ENCODE peak calls at places on chromosomes 11 and 22, in seven cellular contexts. Q is HEK293T, V is T follicular helper cell, Y is colonic mucosa, E is PC-9, K is smooth muscle cell of the brain vasculature, M is mesothelial cell of epicardium. R is an unnamed sample.

GRCh38 chr11:132064987-132065620 is 694.7 kb downstream of the NTM start:
- DNase-seq in Q (no peak), V (no peak), Y (no peak), E (no peak), K (peak), M (no peak), R (peak)

GRCh38 chr11:90438069-90438468 is 215.2 kb upstream of the CHORDC1 start:
- DNase-seq in Q (no peak), V (no peak), Y (no peak), E (no peak), K (no peak), M (no peak), R (no peak)

GRCh38 chr22:24937114-24937513 is 9.4 kb downstream of the LHFPL7 start:
- DNase-seq in Q (peak), V (no peak), Y (no peak), E (no peak), K (no peak), M (no peak), R (no peak)

GRCh38 chr22:37184816-37185541 is 3.1 kb downstream of the C1QTNF6 start:
- DNase-seq in Q (no peak), V (no peak), Y (no peak), E (no peak), K (no peak), M (no peak), R (no peak)

GRCh38 chr22:38423512-38424503 is 31.2 kb downstream of the KCNJ4 start:
- DNase-seq in Q (no peak), V (no peak), Y (peak), E (no peak), K (no peak), M (no peak), R (peak)

GRCh38 chr22:28442951-28443876 is 236.4 kb downstream of the TTC28 start:
- DNase-seq in Q (peak), V (no peak), Y (peak), E (peak), K (peak), M (peak), R (no peak)

GRCh38 chr11:44315947-44316387 is 6.0 kb upstream of the ALX4 start:
- DNase-seq in Q (no peak), V (no peak), Y (no peak), E (no peak), K (no peak), M (peak), R (no peak)

GRCh38 chr11:101127699-101128570 is 1.7 kb downstream of the PGR start:
- DNase-seq in Q (peak), V (no peak), Y (peak), E (no peak), K (no peak), M (peak), R (no peak)

GRCh38 chr11:63841554-63841953 is 2.6 kb downstream of the MARK2 start:
- DNase-seq in Q (no peak), V (no peak), Y (no peak), E (peak), K (no peak), M (peak), R (peak)

GRCh38 chr11:27718853-27719574 is 18.8 kb upstream of the BDNF start:
- DNase-seq in Q (peak), V (no peak), Y (peak), E (peak), K (no peak), M (peak), R (no peak)

GRCh38 chr11:2778630-2779498 is 79.1 kb upstream of the KCNQ1OT1 start:
- DNase-seq in Q (no peak), V (no peak), Y (peak), E (peak), K (no peak), M (peak), R (no peak)

GRCh38 chr11:34830035-34830434 is 86.1 kb downstream of the APIP start:
- DNase-seq in Q (no peak), V (no peak), Y (no peak), E (peak), K (no peak), M (no peak), R (no peak)

GRCh38 chr11:44263711-44264110 is 46.2 kb downstream of the ALX4 start:
- DNase-seq in Q (no peak), V (no peak), Y (no peak), E (no peak), K (no peak), M (no peak), R (no peak)

GRCh38 chr11:88171982-88172381 is 3.3 kb downstream of the RAB38 start:
- DNase-seq in Q (no peak), V (no peak), Y (no peak), E (no peak), K (no peak), M (no peak), R (no peak)

GRCh38 chr22:32531228-32531627 is 56.6 kb downstream of the FBXO7 start:
- DNase-seq in Q (no peak), V (no peak), Y (no peak), E (no peak), K (no peak), M (no peak), R (no peak)

GRCh38 chr11:111395081-111395480 is 16.0 kb upstream of the POU2AF1 start:
- DNase-seq in Q (no peak), V (no peak), Y (no peak), E (no peak), K (no peak), M (no peak), R (no peak)

GRCh38 chr11:103699656-103700055 is 336.8 kb upstream of the DDI1 start:
- DNase-seq in Q (no peak), V (no peak), Y (no peak), E (no peak), K (no peak), M (no peak), R (no peak)

GRCh38 chr11:28836285-28837081 is 728.3 kb downstream of the METTL15 start:
- DNase-seq in Q (no peak), V (no peak), Y (no peak), E (peak), K (no peak), M (no peak), R (peak)

GRCh38 chr11:82823635-82824614 is 76.3 kb downstream of the PRCP start:
- DNase-seq in Q (no peak), V (no peak), Y (no peak), E (no peak), K (no peak), M (no peak), R (no peak)

GRCh38 chr11:17387811-17388210 is 648 bp downstream of the KCNJ11 start:
- DNase-seq in Q (no peak), V (no peak), Y (no peak), E (no peak), K (no peak), M (no peak), R (no peak)

GRCh38 chr11:12556155-12556554 is 118.1 kb upstream of the TEAD1 start:
- DNase-seq in Q (no peak), V (no peak), Y (no peak), E (no peak), K (no peak), M (no peak), R (no peak)

GRCh38 chr11:119318240-119319135 is 1.6 kb upstream of the MCAM start:
- DNase-seq in Q (no peak), V (no peak), Y (no peak), E (peak), K (no peak), M (no peak), R (no peak)

GRCh38 chr11:65789230-65790103 is 2.6 kb downstream of the OVOL1 start:
- DNase-seq in Q (no peak), V (no peak), Y (no peak), E (no peak), K (no peak), M (no peak), R (no peak)

GRCh38 chr22:49738566-49738965 is 89.1 kb downstream of the BRD1 start:
- DNase-seq in Q (no peak), V (no peak), Y (no peak), E (no peak), K (no peak), M (no peak), R (no peak)

GRCh38 chr11:78000193-78000592 is 5.7 kb upstream of the INTS4 start:
- DNase-seq in Q (peak), V (no peak), Y (peak), E (peak), K (no peak), M (no peak), R (peak)

GRCh38 chr22:41442240-41442792 is 4.3 kb downstream of the TOB2 start:
- DNase-seq in Q (no peak), V (no peak), Y (no peak), E (no peak), K (no peak), M (no peak), R (no peak)

R was measured in Caki2.